ENCODE peak calls at places on chromosomes 7 and 10, in seven cellular contexts. Q is ureter, U is NCI-H774, H is Calu3, K is caudate nucleus, I is neural crest cell, D is WTC11. W is an unnamed sample.

GRCh38 chr7:22853674-22854157 is 31.1 kb upstream of the TOMM7 start:
- DNase-seq in Q (no peak), U (no peak), H (no peak), K (no peak), I (no peak), D (peak), W (no peak)

GRCh38 chr10:109430844-109431243 is 492.5 kb downstream of the XPNPEP1 start:
- DNase-seq in Q (no peak), U (no peak), H (no peak), K (no peak), I (no peak), D (no peak), W (no peak)

GRCh38 chr7:36747251-36747968 is 23.1 kb upstream of the AOAH start:
- DNase-seq in Q (no peak), U (no peak), H (peak), K (no peak), I (no peak), D (no peak), W (no peak)

GRCh38 chr7:44273681-44274622 is 51.4 kb downstream of the CAMK2B start:
- DNase-seq in Q (no peak), U (no peak), H (no peak), K (no peak), I (no peak), D (no peak), W (no peak)

GRCh38 chr7:158266817-158267736 is 320.5 kb downstream of the PTPRN2 start:
- DNase-seq in Q (no peak), U (no peak), H (no peak), K (peak), I (no peak), D (peak), W (no peak)

GRCh38 chr7:100208911-100209408 is 10.8 kb upstream of the PVRIG start:
- DNase-seq in Q (no peak), U (no peak), H (no peak), K (no peak), I (no peak), D (no peak), W (no peak)

GRCh38 chr7:20532841-20533240 is 82.6 kb upstream of the ABCB5 start:
- DNase-seq in Q (no peak), U (no peak), H (no peak), K (no peak), I (no peak), D (no peak), W (no peak)

GRCh38 chr7:27203378-27203953 is 3.6 kb upstream of the HOXA13 start:
- DNase-seq in Q (no peak), U (no peak), H (no peak), K (no peak), I (no peak), D (no peak), W (no peak)

GRCh38 chr7:50681451-50682045 is 101.1 kb downstream of the GRB10 start:
- DNase-seq in Q (no peak), U (no peak), H (no peak), K (no peak), I (no peak), D (no peak), W (no peak)

GRCh38 chr10:114304566-114305421 is 65.7 kb downstream of the VWA2 start:
- DNase-seq in Q (peak), U (peak), H (peak), K (no peak), I (peak), D (peak), W (peak)

GRCh38 chr10:78420946-78421732 is 387.5 kb downstream of the RPS24 start:
- DNase-seq in Q (no peak), U (no peak), H (no peak), K (no peak), I (no peak), D (no peak), W (no peak)

GRCh38 chr7:121369462-121369861 is 26.6 kb downstream of the FAM3C start:
- DNase-seq in Q (no peak), U (no peak), H (peak), K (no peak), I (no peak), D (no peak), W (no peak)

GRCh38 chr7:69568266-69568665 is 30.0 kb upstream of the AUTS2 start:
- DNase-seq in Q (no peak), U (no peak), H (no peak), K (no peak), I (no peak), D (no peak), W (no peak)

GRCh38 chr7:105691029-105691691 is 109.9 kb upstream of the EFCAB10 start:
- DNase-seq in Q (no peak), U (no peak), H (no peak), K (no peak), I (no peak), D (no peak), W (no peak)

GRCh38 chr10:11705687-11706086 is 36.5 kb upstream of the ECHDC3 start:
- DNase-seq in Q (no peak), U (no peak), H (no peak), K (no peak), I (no peak), D (no peak), W (no peak)

GRCh38 chr7:145175366-145175765 is 339.5 kb upstream of the TPK1 start:
- DNase-seq in Q (no peak), U (no peak), H (no peak), K (no peak), I (no peak), D (no peak), W (no peak)

W was measured in progenitor cell of endocrine pancreas.